ENCODE peak calls at places on chromosomes 12 and 14, in five cellular contexts. One of them, this sample, is unnamed.
A peak's percentile ranks its signal among the peaks of the same experiment; 100 is the strongest.

GRCh38 chr12:81170072-81170471 is 92.2 kb downstream of the ACSS3 start:
- DNase-seq in aorta: no peak
- DNase-seq in keratinocyte: no peak
- DNase-seq in foreskin fibroblast: peak; percentile 8
- DNase-seq in stomach: no peak
- DNase-seq in this sample: no peak

GRCh38 chr14:51028851-51029754 is 65.8 kb downstream of the TRIM9 start:
- DNase-seq in foreskin fibroblast: no peak
- DNase-seq in stomach: no peak
- DNase-seq in keratinocyte: no peak
- DNase-seq in aorta: no peak
- DNase-seq in this sample: no peak

GRCh38 chr14:90661881-90662280 is 154.3 kb downstream of the TTC7B start:
- DNase-seq in stomach: no peak
- DNase-seq in keratinocyte: no peak
- DNase-seq in aorta: no peak
- DNase-seq in foreskin fibroblast: no peak
- DNase-seq in this sample: no peak

GRCh38 chr14:20698934-20699333 is 10.4 kb downstream of the ANG start:
- DNase-seq in foreskin fibroblast: no peak
- DNase-seq in keratinocyte: no peak
- DNase-seq in stomach: no peak
- DNase-seq in aorta: no peak
- DNase-seq in this sample: no peak

GRCh38 chr12:52023976-52024688 is 17.4 kb downstream of the TAMALIN start:
- DNase-seq in stomach: no peak
- DNase-seq in foreskin fibroblast: no peak
- DNase-seq in keratinocyte: no peak
- DNase-seq in aorta: no peak
- DNase-seq in this sample: no peak

GRCh38 chr12:132713123-132713522 is 2.5 kb downstream of the PGAM5 start:
- DNase-seq in aorta: no peak
- DNase-seq in keratinocyte: peak; percentile 35
- DNase-seq in foreskin fibroblast: no peak
- DNase-seq in stomach: no peak
- DNase-seq in this sample: no peak

GRCh38 chr12:65532744-65533143 is 254.3 kb downstream of the MSRB3 start:
- DNase-seq in foreskin fibroblast: peak; percentile 47
- DNase-seq in stomach: no peak
- DNase-seq in keratinocyte: peak; percentile 33
- DNase-seq in aorta: no peak
- DNase-seq in this sample: no peak

GRCh38 chr14:103910984-103911383 is 17.3 kb upstream of the TDRD9 start:
- DNase-seq in foreskin fibroblast: no peak
- DNase-seq in aorta: no peak
- DNase-seq in keratinocyte: no peak
- DNase-seq in stomach: no peak
- DNase-seq in this sample: no peak

GRCh38 chr12:116159593-116159992 is 117.9 kb downstream of the MED13L start:
- DNase-seq in stomach: no peak
- DNase-seq in keratinocyte: no peak
- DNase-seq in aorta: no peak
- DNase-seq in foreskin fibroblast: no peak
- DNase-seq in this sample: no peak

GRCh38 chr12:113373440-113373839 is 15.1 kb downstream of the PLBD2 start:
- DNase-seq in stomach: no peak
- DNase-seq in keratinocyte: no peak
- DNase-seq in aorta: no peak
- DNase-seq in foreskin fibroblast: no peak
- DNase-seq in this sample: no peak

GRCh38 chr12:108302471-108303311 is 36.4 kb downstream of the CMKLR1 start:
- DNase-seq in keratinocyte: no peak
- DNase-seq in stomach: peak; percentile 39
- DNase-seq in aorta: peak; percentile 92
- DNase-seq in foreskin fibroblast: peak; percentile 40
- DNase-seq in this sample: peak; percentile 93

GRCh38 chr12:119082496-119082895 is 96.2 kb upstream of the HSPB8 start:
- DNase-seq in foreskin fibroblast: no peak
- DNase-seq in aorta: no peak
- DNase-seq in keratinocyte: no peak
- DNase-seq in stomach: no peak
- DNase-seq in this sample: no peak
- H3K4me3 ChIP-seq in foreskin fibroblast: no peak overlapping the region
- H3K4me3 ChIP-seq in aorta: no peak overlapping the region
- H3K4me3 ChIP-seq in keratinocyte: no peak overlapping the region
- H3K4me3 ChIP-seq in stomach: no peak overlapping the region
- H3K4me3 ChIP-seq in this sample: no peak overlapping the region

GRCh38 chr12:74317741-74318140 is 219.9 kb upstream of the ATXN7L3B start:
- DNase-seq in stomach: no peak
- DNase-seq in aorta: no peak
- DNase-seq in keratinocyte: no peak
- DNase-seq in foreskin fibroblast: no peak
- DNase-seq in this sample: no peak

GRCh38 chr12:74321381-74321780 is 216.3 kb upstream of the ATXN7L3B start:
- DNase-seq in foreskin fibroblast: no peak
- DNase-seq in stomach: no peak
- DNase-seq in aorta: no peak
- DNase-seq in keratinocyte: no peak
- DNase-seq in this sample: no peak

GRCh38 chr12:74317078-74317581 is 220.5 kb upstream of the ATXN7L3B start:
- DNase-seq in aorta: no peak
- DNase-seq in stomach: no peak
- DNase-seq in keratinocyte: no peak
- DNase-seq in foreskin fibroblast: peak; percentile 20
- DNase-seq in this sample: no peak

GRCh38 chr12:74328623-74329022 is 209.0 kb upstream of the ATXN7L3B start:
- DNase-seq in aorta: no peak
- DNase-seq in foreskin fibroblast: no peak
- DNase-seq in stomach: no peak
- DNase-seq in keratinocyte: no peak
- DNase-seq in this sample: no peak

DNA sequence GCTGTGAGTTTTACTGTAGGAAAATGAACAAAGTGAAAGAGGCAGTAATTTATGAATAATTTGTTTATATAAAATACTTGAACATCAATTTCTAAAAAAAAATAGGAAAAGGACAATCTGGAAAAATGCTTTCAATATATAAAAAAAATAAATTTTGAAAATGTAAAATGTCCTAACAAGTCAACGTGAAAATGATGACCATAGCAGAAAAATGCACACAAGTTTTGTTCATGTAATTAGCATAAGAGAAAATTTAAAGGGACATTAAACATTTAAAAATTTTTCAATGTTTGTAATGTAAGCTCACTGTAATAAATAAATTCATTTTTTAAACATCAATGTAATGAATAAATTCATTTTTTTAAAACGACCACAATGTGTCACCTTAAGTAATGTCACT is 214.8 kb upstream of the ATXN7L3B start:
- DNase-seq in keratinocyte: no peak
- DNase-seq in foreskin fibroblast: no peak
- DNase-seq in stomach: no peak
- DNase-seq in aorta: no peak
- DNase-seq in this sample: no peak
- H3K4me3 ChIP-seq in keratinocyte: no peak overlapping the region
- H3K4me3 ChIP-seq in foreskin fibroblast: no peak overlapping the region
- H3K4me3 ChIP-seq in stomach: no peak overlapping the region
- H3K4me3 ChIP-seq in aorta: no peak overlapping the region
- H3K4me3 ChIP-seq in this sample: no peak overlapping the region

GRCh38 chr14:77039285-77040058 is 11.0 kb upstream of the IRF2BPL start:
- DNase-seq in stomach: no peak
- DNase-seq in aorta: no peak
- DNase-seq in keratinocyte: no peak
- DNase-seq in foreskin fibroblast: peak; percentile 76
- DNase-seq in this sample: no peak
- H3K4me3 ChIP-seq in stomach: peak overlapping the region; percentile 27
- H3K4me3 ChIP-seq in aorta: peak overlapping the region; percentile 32
- H3K4me3 ChIP-seq in keratinocyte: peak overlapping the region; percentile 57
- H3K4me3 ChIP-seq in foreskin fibroblast: peak overlapping the region; percentile 52
- H3K4me3 ChIP-seq in this sample: peak overlapping the region; percentile 57

GRCh38 chr12:54287316-54288157 is 7.0 kb downstream of the HNRNPA1 start:
- DNase-seq in aorta: peak; percentile 20
- DNase-seq in foreskin fibroblast: peak; percentile 40
- DNase-seq in stomach: no peak
- DNase-seq in keratinocyte: no peak
- DNase-seq in this sample: no peak
- H3K4me3 ChIP-seq in aorta: no peak overlapping the region
- H3K4me3 ChIP-seq in foreskin fibroblast: no peak overlapping the region
- H3K4me3 ChIP-seq in stomach: no peak overlapping the region
- H3K4me3 ChIP-seq in keratinocyte: no peak overlapping the region
- H3K4me3 ChIP-seq in this sample: no peak overlapping the region

GRCh38 chr12:129696405-129696804 is 207.4 kb downstream of the TMEM132D start:
- DNase-seq in keratinocyte: no peak
- DNase-seq in aorta: no peak
- DNase-seq in stomach: no peak
- DNase-seq in foreskin fibroblast: no peak
- DNase-seq in this sample: no peak

GRCh38 chr12:129701536-129702165 is 202.2 kb downstream of the TMEM132D start:
- DNase-seq in aorta: no peak
- DNase-seq in stomach: no peak
- DNase-seq in keratinocyte: no peak
- DNase-seq in foreskin fibroblast: no peak
- DNase-seq in this sample: no peak

GRCh38 chr12:129700036-129700435 is 203.8 kb downstream of the TMEM132D start:
- DNase-seq in foreskin fibroblast: no peak
- DNase-seq in stomach: no peak
- DNase-seq in keratinocyte: no peak
- DNase-seq in aorta: no peak
- DNase-seq in this sample: no peak

GRCh38 chr12:129693731-129694130 is 210.1 kb downstream of the TMEM132D start:
- DNase-seq in stomach: no peak
- DNase-seq in keratinocyte: no peak
- DNase-seq in foreskin fibroblast: no peak
- DNase-seq in aorta: no peak
- DNase-seq in this sample: no peak

GRCh38 chr12:129696952-129697351 is 206.9 kb downstream of the TMEM132D start:
- DNase-seq in keratinocyte: no peak
- DNase-seq in foreskin fibroblast: no peak
- DNase-seq in stomach: no peak
- DNase-seq in aorta: no peak
- DNase-seq in this sample: no peak
- H3K4me3 ChIP-seq in keratinocyte: no peak overlapping the region
- H3K4me3 ChIP-seq in foreskin fibroblast: no peak overlapping the region
- H3K4me3 ChIP-seq in stomach: no peak overlapping the region
- H3K4me3 ChIP-seq in aorta: no peak overlapping the region
- H3K4me3 ChIP-seq in this sample: no peak overlapping the region

GRCh38 chr14:67004521-67004920 is 184.7 kb upstream of the GARIN2 start:
- DNase-seq in aorta: no peak
- DNase-seq in foreskin fibroblast: no peak
- DNase-seq in stomach: no peak
- DNase-seq in keratinocyte: no peak
- DNase-seq in this sample: no peak
- H3K4me3 ChIP-seq in aorta: no peak overlapping the region
- H3K4me3 ChIP-seq in foreskin fibroblast: no peak overlapping the region
- H3K4me3 ChIP-seq in stomach: no peak overlapping the region
- H3K4me3 ChIP-seq in keratinocyte: no peak overlapping the region
- H3K4me3 ChIP-seq in this sample: no peak overlapping the region

GRCh38 chr12:130970908-130971233 is 17.2 kb downstream of the ADGRD1 start:
- DNase-seq in stomach: no peak
- DNase-seq in aorta: no peak
- DNase-seq in foreskin fibroblast: no peak
- DNase-seq in keratinocyte: no peak
- DNase-seq in this sample: peak; percentile 24
- H3K4me3 ChIP-seq in stomach: no peak overlapping the region
- H3K4me3 ChIP-seq in aorta: no peak overlapping the region
- H3K4me3 ChIP-seq in foreskin fibroblast: no peak overlapping the region
- H3K4me3 ChIP-seq in keratinocyte: no peak overlapping the region
- H3K4me3 ChIP-seq in this sample: no peak overlapping the region

GRCh38 chr12:55743967-55744931 is 1.3 kb downstream of the GDF11 start:
- DNase-seq in stomach: no peak
- DNase-seq in aorta: no peak
- DNase-seq in keratinocyte: no peak
- DNase-seq in foreskin fibroblast: peak; percentile 46
- DNase-seq in this sample: no peak

GRCh38 chr12:55746147-55746912 is 3.4 kb downstream of the GDF11 start:
- DNase-seq in foreskin fibroblast: peak; percentile 40
- DNase-seq in aorta: no peak
- DNase-seq in keratinocyte: no peak
- DNase-seq in stomach: no peak
- DNase-seq in this sample: no peak

GRCh38 chr12:55743131-55743921 is 404 bp downstream of the GDF11 start:
- DNase-seq in keratinocyte: no peak
- DNase-seq in foreskin fibroblast: peak; percentile 86
- DNase-seq in aorta: peak; percentile 87
- DNase-seq in stomach: peak; percentile 60
- DNase-seq in this sample: no peak

GRCh38 chr12:55746913-55747231 is 4.0 kb downstream of the GDF11 start:
- DNase-seq in foreskin fibroblast: no peak
- DNase-seq in stomach: no peak
- DNase-seq in keratinocyte: no peak
- DNase-seq in aorta: no peak
- DNase-seq in this sample: no peak

DNA sequence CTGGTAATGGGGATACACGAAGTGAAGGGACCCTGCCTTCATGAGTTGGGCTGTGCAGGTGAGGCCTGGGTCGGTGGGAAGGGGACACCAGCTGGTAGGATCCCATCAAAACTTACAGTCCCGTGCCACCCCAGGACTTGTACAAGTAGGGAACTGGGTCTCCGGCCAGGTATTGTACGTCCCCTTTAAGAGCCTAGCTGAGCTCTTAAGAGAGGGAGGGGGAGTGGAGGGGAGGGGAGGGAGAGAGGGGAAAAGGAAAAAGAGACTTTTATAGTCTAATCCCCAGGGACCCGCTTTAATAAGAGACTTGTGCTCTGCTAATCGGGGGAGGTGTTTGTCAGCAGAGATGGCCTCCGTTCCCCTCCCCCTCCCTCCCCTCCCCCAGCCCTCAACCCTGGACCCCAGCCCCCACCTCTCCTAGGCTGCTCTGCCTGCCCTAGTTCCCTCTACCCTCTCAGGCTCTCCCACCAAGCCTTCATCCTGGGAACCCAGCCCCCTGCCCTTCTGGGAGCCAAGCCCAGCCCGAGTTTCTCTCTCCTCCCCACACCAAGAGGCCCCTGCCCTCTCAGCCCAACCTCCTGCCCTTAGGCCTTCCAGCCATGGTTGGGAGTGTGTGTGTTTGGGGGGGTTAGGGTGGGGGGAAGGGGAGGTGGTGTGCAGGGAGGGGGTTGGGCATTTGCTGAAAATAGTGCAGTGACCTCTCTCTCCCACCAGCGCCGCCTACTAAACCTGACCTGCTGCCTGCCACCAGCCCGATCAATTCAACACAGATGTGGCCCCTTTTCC is 2.6 kb downstream of the GDF11 start:
- DNase-seq in keratinocyte: no peak
- DNase-seq in foreskin fibroblast: peak; percentile 56
- DNase-seq in stomach: no peak
- DNase-seq in aorta: no peak
- DNase-seq in this sample: no peak
- H3K4me3 ChIP-seq in keratinocyte: no peak overlapping the region
- H3K4me3 ChIP-seq in foreskin fibroblast: peak overlapping the region; percentile 83
- H3K4me3 ChIP-seq in stomach: no peak overlapping the region
- H3K4me3 ChIP-seq in aorta: no peak overlapping the region
- H3K4me3 ChIP-seq in this sample: peak overlapping the region; percentile 21

DNA sequence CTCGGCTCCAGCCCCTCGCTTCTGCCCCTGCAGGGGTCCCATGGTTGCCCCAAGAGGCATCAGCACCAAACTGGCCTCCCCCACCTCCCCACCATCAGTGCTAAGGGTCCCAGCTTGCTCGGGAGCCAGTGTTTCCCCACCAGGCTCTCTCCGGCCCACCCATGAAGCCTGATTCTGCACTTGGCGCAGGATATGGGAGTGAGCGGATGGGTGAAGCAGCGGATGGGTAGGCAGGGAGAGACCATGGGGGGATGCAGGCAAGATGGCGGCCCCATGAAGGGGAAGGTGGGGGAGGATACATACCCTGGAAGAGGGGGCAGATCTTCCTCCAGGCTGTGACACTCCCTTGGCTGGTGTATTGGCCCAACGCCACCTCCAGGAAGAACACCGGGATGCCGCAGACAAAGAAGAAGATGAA is 9.7 kb downstream of the SLC6A12 start:
- DNase-seq in keratinocyte: no peak
- DNase-seq in foreskin fibroblast: no peak
- DNase-seq in aorta: peak; percentile 59
- DNase-seq in stomach: no peak
- DNase-seq in this sample: no peak
- H3K4me3 ChIP-seq in keratinocyte: no peak overlapping the region
- H3K4me3 ChIP-seq in foreskin fibroblast: no peak overlapping the region
- H3K4me3 ChIP-seq in aorta: no peak overlapping the region
- H3K4me3 ChIP-seq in stomach: peak overlapping the region; percentile 49
- H3K4me3 ChIP-seq in this sample: peak overlapping the region; percentile 73